ENCODE peak calls at places on chromosomes 1 and 21, in eight cellular contexts. One of them, this sample, is unnamed.

GRCh38 chr1:26723013-26723991 is 27.5 kb downstream of the ARID1A start:
- DNase-seq in AG09309: peak
- DNase-seq in astrocyte: peak
- DNase-seq in heart left ventricle: peak
- DNase-seq in HCT116: peak
- DNase-seq in fibroblast of pulmonary artery: peak
- DNase-seq in GM10248: peak
- DNase-seq in fibroblast of the aortic adventitia: peak
- DNase-seq in this sample: peak

GRCh38 chr1:77686784-77687518 is 4.5 kb upstream of the ZZZ3 start:
- DNase-seq in AG09309: no peak
- DNase-seq in astrocyte: no peak
- DNase-seq in heart left ventricle: peak
- DNase-seq in HCT116: no peak
- DNase-seq in fibroblast of pulmonary artery: no peak
- DNase-seq in GM10248: no peak
- DNase-seq in fibroblast of the aortic adventitia: no peak
- DNase-seq in this sample: no peak

GRCh38 chr1:51344602-51345299 is 14.4 kb upstream of the TTC39A start:
- DNase-seq in AG09309: no peak
- DNase-seq in astrocyte: no peak
- DNase-seq in heart left ventricle: no peak
- DNase-seq in HCT116: no peak
- DNase-seq in fibroblast of pulmonary artery: no peak
- DNase-seq in GM10248: peak
- DNase-seq in fibroblast of the aortic adventitia: no peak
- DNase-seq in this sample: no peak

GRCh38 chr21:20259035-20259867 is 739.0 kb upstream of the NCAM2 start:
- DNase-seq in AG09309: no peak
- DNase-seq in astrocyte: no peak
- DNase-seq in heart left ventricle: no peak
- DNase-seq in HCT116: no peak
- DNase-seq in fibroblast of pulmonary artery: no peak
- DNase-seq in GM10248: no peak
- DNase-seq in fibroblast of the aortic adventitia: no peak
- DNase-seq in this sample: no peak

GRCh38 chr1:65469126-65469888 is 48.8 kb downstream of the LEPR start:
- DNase-seq in AG09309: no peak
- DNase-seq in astrocyte: peak
- DNase-seq in heart left ventricle: no peak
- DNase-seq in HCT116: no peak
- DNase-seq in fibroblast of pulmonary artery: no peak
- DNase-seq in GM10248: no peak
- DNase-seq in fibroblast of the aortic adventitia: no peak
- DNase-seq in this sample: no peak

GRCh38 chr1:24558902-24559791 is 3.3 kb downstream of the NCMAP start:
- DNase-seq in AG09309: peak
- DNase-seq in astrocyte: peak
- DNase-seq in heart left ventricle: peak
- DNase-seq in HCT116: peak
- DNase-seq in fibroblast of pulmonary artery: peak
- DNase-seq in GM10248: no peak
- DNase-seq in fibroblast of the aortic adventitia: peak
- DNase-seq in this sample: peak

GRCh38 chr1:182917386-182917785 is 35.6 kb downstream of the SHCBP1L start:
- DNase-seq in AG09309: no peak
- DNase-seq in astrocyte: peak
- DNase-seq in heart left ventricle: no peak
- DNase-seq in HCT116: no peak
- DNase-seq in fibroblast of pulmonary artery: no peak
- DNase-seq in GM10248: no peak
- DNase-seq in fibroblast of the aortic adventitia: no peak
- DNase-seq in this sample: no peak

GRCh38 chr1:196306421-196306820 is 301.8 kb downstream of the KCNT2 start:
- DNase-seq in AG09309: no peak
- DNase-seq in astrocyte: no peak
- DNase-seq in heart left ventricle: no peak
- DNase-seq in HCT116: no peak
- DNase-seq in fibroblast of pulmonary artery: no peak
- DNase-seq in GM10248: no peak
- DNase-seq in fibroblast of the aortic adventitia: no peak
- DNase-seq in this sample: no peak

GRCh38 chr1:53420331-53420730 is 38.9 kb upstream of the DMRTB1 start:
- DNase-seq in AG09309: no peak
- DNase-seq in astrocyte: peak
- DNase-seq in heart left ventricle: no peak
- DNase-seq in HCT116: no peak
- DNase-seq in fibroblast of pulmonary artery: no peak
- DNase-seq in GM10248: no peak
- DNase-seq in fibroblast of the aortic adventitia: no peak
- DNase-seq in this sample: no peak

GRCh38 chr1:181057079-181057478 is 23.3 kb downstream of the MR1 start:
- DNase-seq in AG09309: no peak
- DNase-seq in astrocyte: no peak
- DNase-seq in heart left ventricle: no peak
- DNase-seq in HCT116: no peak
- DNase-seq in fibroblast of pulmonary artery: no peak
- DNase-seq in GM10248: no peak
- DNase-seq in fibroblast of the aortic adventitia: no peak
- DNase-seq in this sample: no peak

DNA sequence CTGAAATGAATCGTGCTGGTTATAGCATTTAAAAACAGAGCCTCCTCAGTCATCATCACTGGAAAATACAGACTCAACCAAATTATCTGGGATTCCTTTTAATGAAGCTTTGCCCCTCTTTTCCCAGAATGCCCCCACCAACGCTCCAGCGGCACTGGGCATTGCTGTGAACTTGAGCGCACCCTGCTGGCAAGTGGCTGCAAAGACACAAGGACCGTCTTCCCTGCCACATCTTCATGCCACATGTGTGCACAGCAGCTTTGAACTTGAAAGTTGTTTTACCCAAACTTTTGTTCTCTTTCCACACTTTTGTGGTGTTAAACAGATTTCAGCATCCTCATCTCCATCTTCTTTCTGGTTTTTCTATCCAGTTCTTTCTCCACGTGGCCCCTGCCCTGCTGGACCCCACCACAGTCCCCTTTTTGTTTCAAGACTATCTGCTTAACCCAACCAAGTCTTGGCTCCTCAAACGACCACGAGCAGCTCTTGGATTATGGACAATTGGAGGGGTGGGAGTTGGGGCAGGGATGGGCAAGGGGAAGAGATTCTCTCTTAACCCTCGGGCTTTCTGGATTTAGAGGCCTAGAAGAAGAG is 12.8 kb upstream of the LMX1A start:
- DNase-seq in AG09309: no peak
- DNase-seq in astrocyte: no peak
- DNase-seq in heart left ventricle: no peak
- DNase-seq in HCT116: peak
- DNase-seq in fibroblast of pulmonary artery: peak
- DNase-seq in GM10248: peak
- DNase-seq in fibroblast of the aortic adventitia: peak
- DNase-seq in this sample: no peak
- TF ChIP-seq CTCF in AG09309: peak
- TF ChIP-seq CTCF in astrocyte: peak
- TF ChIP-seq CTCF in heart left ventricle: peak
- TF ChIP-seq CTCF in HCT116: peak
- TF ChIP-seq CTCF in fibroblast of pulmonary artery: peak
- TF ChIP-seq CTCF in GM10248: peak
- TF ChIP-seq CTCF in fibroblast of the aortic adventitia: peak
- TF ChIP-seq CTCF in this sample: peak

GRCh38 chr1:61079898-61080336 is 2.4 kb upstream of the NFIA start:
- DNase-seq in AG09309: peak
- DNase-seq in astrocyte: peak
- DNase-seq in heart left ventricle: peak
- DNase-seq in HCT116: peak
- DNase-seq in fibroblast of pulmonary artery: peak
- DNase-seq in GM10248: no peak
- DNase-seq in fibroblast of the aortic adventitia: peak
- DNase-seq in this sample: peak
- TF ChIP-seq CTCF in AG09309: peak
- TF ChIP-seq CTCF in astrocyte: peak
- TF ChIP-seq CTCF in heart left ventricle: no peak
- TF ChIP-seq CTCF in HCT116: peak
- TF ChIP-seq CTCF in fibroblast of pulmonary artery: peak
- TF ChIP-seq CTCF in GM10248: no peak
- TF ChIP-seq CTCF in fibroblast of the aortic adventitia: peak
- TF ChIP-seq CTCF in this sample: peak

GRCh38 chr1:228181635-228182034 is 16.0 kb downstream of the IBA57 start:
- DNase-seq in AG09309: no peak
- DNase-seq in astrocyte: no peak
- DNase-seq in heart left ventricle: no peak
- DNase-seq in HCT116: no peak
- DNase-seq in fibroblast of pulmonary artery: no peak
- DNase-seq in GM10248: no peak
- DNase-seq in fibroblast of the aortic adventitia: no peak
- DNase-seq in this sample: no peak

GRCh38 chr1:228182296-228183030 is 16.9 kb downstream of the IBA57 start:
- DNase-seq in AG09309: no peak
- DNase-seq in astrocyte: no peak
- DNase-seq in heart left ventricle: no peak
- DNase-seq in HCT116: no peak
- DNase-seq in fibroblast of pulmonary artery: no peak
- DNase-seq in GM10248: no peak
- DNase-seq in fibroblast of the aortic adventitia: no peak
- DNase-seq in this sample: no peak

GRCh38 chr1:228181105-228181504 is 15.5 kb downstream of the IBA57 start:
- DNase-seq in AG09309: no peak
- DNase-seq in astrocyte: no peak
- DNase-seq in heart left ventricle: no peak
- DNase-seq in HCT116: no peak
- DNase-seq in fibroblast of pulmonary artery: no peak
- DNase-seq in GM10248: no peak
- DNase-seq in fibroblast of the aortic adventitia: no peak
- DNase-seq in this sample: no peak

GRCh38 chr1:228178737-228179720 is 13.4 kb downstream of the IBA57 start:
- DNase-seq in AG09309: no peak
- DNase-seq in astrocyte: no peak
- DNase-seq in heart left ventricle: no peak
- DNase-seq in HCT116: no peak
- DNase-seq in fibroblast of pulmonary artery: no peak
- DNase-seq in GM10248: no peak
- DNase-seq in fibroblast of the aortic adventitia: no peak
- DNase-seq in this sample: no peak

DNA sequence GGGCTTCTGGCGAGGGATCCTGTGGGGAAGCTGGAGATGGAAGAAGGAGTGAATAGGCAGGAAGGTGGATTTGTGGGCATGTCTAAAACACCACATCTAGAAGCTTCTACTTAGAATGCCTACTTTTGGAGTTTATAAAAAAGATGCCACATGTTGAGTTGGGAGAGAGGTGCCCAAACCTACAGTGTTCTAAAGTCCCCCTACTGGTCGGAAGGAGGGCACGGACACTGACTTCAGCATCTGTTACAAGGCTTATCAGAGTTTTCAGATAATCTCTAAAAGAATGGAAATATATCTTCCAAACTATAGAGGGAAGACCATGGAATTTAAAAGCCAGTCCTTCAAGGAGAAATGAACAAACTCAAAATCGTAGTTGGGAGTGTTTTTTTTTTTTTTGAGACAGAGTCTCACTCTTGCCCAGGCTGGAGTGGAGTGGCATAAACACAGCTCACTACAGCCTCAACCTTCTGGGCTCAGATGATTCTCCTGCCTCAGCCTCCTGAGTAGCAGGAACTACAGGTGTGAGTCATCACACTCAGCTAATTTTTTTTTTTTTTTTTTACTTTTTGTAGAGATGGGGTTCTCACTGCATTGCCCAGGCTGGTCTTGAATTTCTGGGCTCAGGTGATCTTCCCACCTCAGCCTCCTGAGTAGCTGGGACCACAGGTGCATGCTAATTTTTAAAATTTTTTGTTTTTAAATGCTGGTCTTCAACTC is 14.8 kb downstream of the IBA57 start:
- DNase-seq in AG09309: no peak
- DNase-seq in astrocyte: no peak
- DNase-seq in heart left ventricle: no peak
- DNase-seq in HCT116: no peak
- DNase-seq in fibroblast of pulmonary artery: no peak
- DNase-seq in GM10248: no peak
- DNase-seq in fibroblast of the aortic adventitia: no peak
- DNase-seq in this sample: no peak
- TF ChIP-seq CTCF in AG09309: peak
- TF ChIP-seq CTCF in astrocyte: no peak
- TF ChIP-seq CTCF in heart left ventricle: no peak
- TF ChIP-seq CTCF in HCT116: peak
- TF ChIP-seq CTCF in fibroblast of pulmonary artery: peak
- TF ChIP-seq CTCF in GM10248: peak
- TF ChIP-seq CTCF in fibroblast of the aortic adventitia: peak
- TF ChIP-seq CTCF in this sample: peak

GRCh38 chr1:91792393-91793032 is 93.4 kb downstream of the TGFBR3 start:
- DNase-seq in AG09309: no peak
- DNase-seq in astrocyte: no peak
- DNase-seq in heart left ventricle: no peak
- DNase-seq in HCT116: no peak
- DNase-seq in fibroblast of pulmonary artery: no peak
- DNase-seq in GM10248: no peak
- DNase-seq in fibroblast of the aortic adventitia: no peak
- DNase-seq in this sample: no peak
- TF ChIP-seq CTCF in AG09309: no peak
- TF ChIP-seq CTCF in astrocyte: no peak
- TF ChIP-seq CTCF in heart left ventricle: no peak
- TF ChIP-seq CTCF in HCT116: no peak
- TF ChIP-seq CTCF in fibroblast of pulmonary artery: no peak
- TF ChIP-seq CTCF in GM10248: no peak
- TF ChIP-seq CTCF in fibroblast of the aortic adventitia: no peak
- TF ChIP-seq CTCF in this sample: no peak

This sample was measured in AG09319.